ENCODE peak calls at places on chromosomes 12 and 14, in six cellular contexts. N is spleen, I is endothelial cell of umbilical vein, L is GM12878, X is Panc1, S is sigmoid colon. C is an unnamed sample.
A peak's percentile ranks its signal among the peaks of the same experiment; 100 is the strongest.

GRCh38 chr14:21041676-21042433 is at the start of gene RNASE7:
- DNase-seq in N (peak; percentile 20), I (no peak), L (no peak), S (no peak), X (no peak), C (no peak)

GRCh38 chr12:39157696-39158342 is 252.4 kb upstream of the CPNE8 start:
- DNase-seq in N (no peak), X (no peak), S (no peak), I (no peak), L (no peak), C (no peak)

GRCh38 chr12:67193705-67194104 is 75.5 kb upstream of the CAND1 start:
- DNase-seq in I (peak; percentile 24), X (no peak), N (no peak), S (no peak), L (no peak), C (no peak)

GRCh38 chr12:100473716-100474150 is at the start of gene NR1H4:
- DNase-seq in I (no peak), X (no peak), N (no peak), S (peak; percentile 68), L (no peak), C (no peak)

GRCh38 chr12:104958009-104958945 is at the start of gene SLC41A2:
- DNase-seq in N (peak; percentile 94), L (peak; percentile 81), S (peak; percentile 91), I (peak; percentile 81), X (peak; percentile 60), C (peak; percentile 88)

GRCh38 chr14:64510825-64511679 is 6.5 kb downstream of the ZBTB1 start:
- DNase-seq in L (no peak), S (peak; percentile 80), X (peak; percentile 54), N (no peak), I (peak; percentile 72), C (peak; percentile 77)

GRCh38 chr12:62192486-62193250 is 67.5 kb upstream of the USP15 start:
- DNase-seq in N (peak; percentile 80), X (peak; percentile 32), S (peak; percentile 59), L (peak; percentile 20), I (peak; percentile 85), C (peak; percentile 20)

GRCh38 chr12:1660304-1661187 is 30.3 kb upstream of the ADIPOR2 start:
- DNase-seq in I (peak; percentile 33), S (peak; percentile 89), N (no peak), L (no peak), X (no peak), C (peak; percentile 88)

GRCh38 chr14:73660511-73660910 is 15.7 kb downstream of the DNAL1 start:
- DNase-seq in I (no peak), N (no peak), L (no peak), S (no peak), X (no peak), C (no peak)

GRCh38 chr12:122079532-122080081 is 1.1 kb downstream of the MLXIP start:
- DNase-seq in S (peak; percentile 73), N (no peak), I (peak; percentile 36), X (no peak), L (no peak), C (no peak)

GRCh38 chr12:10540776-10541205 is 35.1 kb downstream of the EIF2S3B start:
- DNase-seq in N (no peak), S (no peak), I (no peak), X (no peak), L (peak; percentile 79), C (no peak)

GRCh38 chr12:13362260-13362841 is 165.8 kb downstream of the EMP1 start:
- DNase-seq in S (peak; percentile 71), I (peak; percentile 48), L (no peak), N (peak; percentile 78), X (peak; percentile 48), C (peak; percentile 82)

GRCh38 chr14:37056473-37056872 is 115.9 kb downstream of the SLC25A21 start:
- DNase-seq in I (peak; percentile 18), S (no peak), X (no peak), L (no peak), N (no peak), C (no peak)

GRCh38 chr14:80425686-80426085 is 214.4 kb upstream of the DIO2 start:
- DNase-seq in S (no peak), N (no peak), I (peak; percentile 85), X (peak; percentile 24), L (no peak), C (no peak)

GRCh38 chr12:91109148-91109564 is 2.1 kb downstream of the LUM start:
- DNase-seq in S (peak; percentile 85), N (no peak), L (peak; percentile 15), I (peak; percentile 74), X (peak; percentile 15), C (peak; percentile 70)

GRCh38 chr12:4763549-4763948 is 43.3 kb downstream of the GALNT8 start:
- DNase-seq in N (no peak), L (no peak), S (peak; percentile 75), I (no peak), X (no peak), C (peak; percentile 25)

GRCh38 chr12:100219328-100220109 is 18.9 kb downstream of the ACTR6 start:
- DNase-seq in X (no peak), N (no peak), L (no peak), I (no peak), S (no peak), C (no peak)

GRCh38 chr14:67526676-67527459 is 6.2 kb upstream of the PLEKHH1 start:
- DNase-seq in X (peak; percentile 32), I (peak; percentile 62), S (no peak), N (no peak), L (peak; percentile 13), C (peak; percentile 49)

GRCh38 chr12:96249196-96250118 is 55.3 kb downstream of the ELK3 start:
- DNase-seq in X (no peak), I (no peak), L (no peak), S (peak; percentile 91), N (peak; percentile 59), C (peak; percentile 37)

GRCh38 chr12:119301367-119301766 is 33.2 kb upstream of the CCDC60 start:
- DNase-seq in N (no peak), I (no peak), X (no peak), L (no peak), S (no peak), C (no peak)

GRCh38 chr14:68659021-68659931 is 133.6 kb downstream of the ZFP36L1 start:
- DNase-seq in L (no peak), N (no peak), I (peak; percentile 18), S (no peak), X (no peak), C (no peak)

GRCh38 chr14:38791862-38792261 is 311.2 kb downstream of the SEC23A start:
- DNase-seq in S (no peak), L (no peak), X (no peak), N (no peak), I (no peak), C (no peak)

GRCh38 chr14:97021001-97021400 is 223.8 kb downstream of the VRK1 start:
- DNase-seq in N (no peak), S (no peak), I (no peak), L (no peak), X (no peak), C (no peak)

GRCh38 chr12:124240493-124240892 is 54.4 kb upstream of the RFLNA start:
- DNase-seq in X (no peak), N (no peak), S (no peak), I (peak; percentile 9), L (no peak), C (no peak)

GRCh38 chr14:95531473-95531872 is 3.4 kb upstream of the GLRX5 start:
- DNase-seq in X (no peak), S (no peak), I (peak; percentile 81), L (no peak), N (no peak), C (no peak)

GRCh38 chr12:25438638-25439037 is 114.4 kb downstream of the LMNTD1 start:
- DNase-seq in S (no peak), N (no peak), L (no peak), X (no peak), I (no peak), C (no peak)

GRCh38 chr12:50936821-50937220 is 15.5 kb upstream of the HIGD1C start:
- DNase-seq in N (no peak), L (no peak), X (no peak), S (no peak), I (no peak), C (no peak)

GRCh38 chr14:101017209-101017608 is 113.7 kb upstream of the RTL1 start:
- DNase-seq in L (no peak), N (no peak), S (no peak), X (no peak), I (no peak), C (no peak)

DNA sequence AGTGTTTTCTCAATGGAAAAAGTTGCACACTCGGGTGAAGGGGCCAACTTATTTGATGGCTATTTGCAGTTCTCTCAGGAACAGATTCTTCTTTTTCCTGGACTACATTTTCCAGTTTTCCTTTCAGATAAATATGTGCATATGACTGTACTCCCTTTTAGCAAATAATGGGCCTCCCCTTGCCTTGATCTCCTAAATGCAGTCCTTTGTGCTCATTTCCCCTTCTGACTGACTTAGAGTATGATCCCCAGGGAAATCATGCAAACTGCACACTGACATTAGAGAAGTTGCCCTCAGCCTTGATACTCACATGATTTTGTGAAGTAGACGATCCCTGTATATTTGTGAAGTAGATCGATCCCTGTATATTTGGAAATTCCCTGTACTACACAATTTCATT is 492.9 kb upstream of the NOVA1 start:
- DNase-seq in I (no peak), X (no peak), L (no peak), N (no peak), S (no peak), C (no peak)
- H3K9me3 ChIP-seq in I (no peaks in the 10 kb centered on the region), X (no peaks in the 10 kb centered on the region), L (no peaks in the 10 kb centered on the region), N (no peaks in the 10 kb centered on the region), S (no peaks in the 10 kb centered on the region), C (no peaks in the 10 kb centered on the region)

DNA sequence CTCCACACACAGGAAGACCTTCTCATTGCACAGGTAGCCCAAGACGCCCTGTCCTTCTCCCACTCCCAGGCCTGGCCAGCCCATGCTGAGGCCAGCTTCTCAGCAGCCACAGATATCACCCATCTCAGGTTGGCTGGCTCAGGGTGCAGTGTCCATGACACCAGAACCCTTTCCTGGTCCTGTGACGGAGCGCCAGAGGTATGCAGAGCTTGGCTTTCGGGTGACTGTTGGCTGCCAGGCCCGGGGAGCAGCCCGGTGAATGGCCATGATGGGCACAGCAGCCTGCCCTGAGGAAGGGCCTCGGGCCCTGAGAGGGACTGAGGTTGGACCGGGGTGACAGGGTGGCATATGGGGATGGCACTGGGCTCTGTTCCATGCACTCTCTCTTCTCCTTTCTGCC is 173.4 kb downstream of the TSPAN9 start:
- DNase-seq in S (no peak), L (no peak), N (no peak), I (no peak), X (no peak), C (no peak)
- H3K27ac ChIP-seq in S (no peak overlapping the region), L (no peak overlapping the region), N (no peak overlapping the region), I (no peak overlapping the region), X (no peak overlapping the region), C (no peak overlapping the region)

GRCh38 chr12:132489602-132490239 is at the start of gene FBRSL1:
- DNase-seq in L (no peak), I (peak; percentile 76), S (peak; percentile 94), N (peak; percentile 98), X (no peak), C (peak; percentile 95)
- TF ChIP-seq POLR2AphosphoS5 in L (no peak), I (no peak), S (peak; percentile 85), N (peak; percentile 90), X (no peak), C (peak; percentile 80)

DNA sequence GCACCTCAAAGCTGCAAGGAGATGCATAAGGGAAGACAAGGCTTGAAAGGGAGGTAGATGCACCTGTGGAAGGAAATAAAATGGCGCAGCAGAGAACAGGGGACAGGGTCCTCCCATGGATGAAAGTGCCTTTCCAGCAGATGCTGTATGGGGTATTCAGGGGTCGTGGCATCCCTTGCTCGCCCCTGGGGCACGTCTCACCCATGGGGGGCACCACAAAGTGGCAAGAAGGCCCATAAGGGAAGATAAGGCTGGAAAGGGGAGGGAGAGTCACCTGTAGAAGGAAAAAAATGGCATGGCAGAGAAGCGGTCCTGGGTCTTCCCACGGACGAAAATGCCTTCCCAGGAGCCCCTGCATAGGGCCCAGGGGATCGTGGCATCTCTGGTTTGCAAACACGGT is 265.1 kb downstream of the ALG10 start:
- DNase-seq in X (no peak), L (no peak), N (peak; percentile 34), S (no peak), I (no peak), C (no peak)
- H3K9me3 ChIP-seq in X (no peaks in the 10 kb centered on the region), L (no peaks in the 10 kb centered on the region), N (peaks cover 100% of the 10 kb centered on the region), S (peaks cover 39% of the 10 kb centered on the region), I (no peaks in the 10 kb centered on the region), C (peaks cover 32% of the 10 kb centered on the region)

C was measured in transverse colon.